ENCODE peak calls at places on chromosome 13, in nine cellular contexts. One of them, this sample, is unnamed.

GRCh38 chr13:112692104-112692503 is 2.3 kb downstream of the ATP11A start:
- DNase-seq in NCI-H1105: no peak
- DNase-seq in stimulated activated naive CD4-positive, alpha-beta T cell: no peak
- DNase-seq in GOT3: no peak
- DNase-seq in hypothalamus: no peak
- DNase-seq in foreskin fibroblast: no peak
- DNase-seq in stimulated activated CD8-positive, alpha-beta memory T cell treated with anti-CD3 and anti-CD28 coated beads, Interleukin-15, amount 100 ng/mL, for 24 hours: no peak
- DNase-seq in right cardiac atrium: no peak
- DNase-seq in osteoblast: no peak
- DNase-seq in this sample: no peak

GRCh38 chr13:98490195-98490771 is 86.6 kb downstream of the STK24 start:
- DNase-seq in NCI-H1105: no peak
- DNase-seq in right cardiac atrium: no peak
- DNase-seq in hypothalamus: no peak
- DNase-seq in stimulated activated naive CD4-positive, alpha-beta T cell: no peak
- DNase-seq in foreskin fibroblast: no peak
- DNase-seq in GOT3: no peak
- DNase-seq in stimulated activated CD8-positive, alpha-beta memory T cell treated with anti-CD3 and anti-CD28 coated beads, Interleukin-15, amount 100 ng/mL, for 24 hours: no peak
- DNase-seq in osteoblast: no peak
- DNase-seq in this sample: no peak

GRCh38 chr13:21964686-21965085 is 293.8 kb downstream of the FGF9 start:
- DNase-seq in foreskin fibroblast: no peak
- DNase-seq in stimulated activated CD8-positive, alpha-beta memory T cell treated with anti-CD3 and anti-CD28 coated beads, Interleukin-15, amount 100 ng/mL, for 24 hours: no peak
- DNase-seq in GOT3: no peak
- DNase-seq in hypothalamus: no peak
- DNase-seq in right cardiac atrium: no peak
- DNase-seq in stimulated activated naive CD4-positive, alpha-beta T cell: no peak
- DNase-seq in NCI-H1105: no peak
- DNase-seq in osteoblast: no peak
- DNase-seq in this sample: no peak

GRCh38 chr13:113730145-113730750 is 28.8 kb upstream of the TMEM255B start:
- DNase-seq in GOT3: no peak
- DNase-seq in NCI-H1105: no peak
- DNase-seq in hypothalamus: no peak
- DNase-seq in stimulated activated naive CD4-positive, alpha-beta T cell: no peak
- DNase-seq in stimulated activated CD8-positive, alpha-beta memory T cell treated with anti-CD3 and anti-CD28 coated beads, Interleukin-15, amount 100 ng/mL, for 24 hours: no peak
- DNase-seq in osteoblast: no peak
- DNase-seq in right cardiac atrium: no peak
- DNase-seq in foreskin fibroblast: no peak
- DNase-seq in this sample: no peak

GRCh38 chr13:40637644-40638043 is 28.8 kb downstream of the FOXO1 start:
- DNase-seq in stimulated activated CD8-positive, alpha-beta memory T cell treated with anti-CD3 and anti-CD28 coated beads, Interleukin-15, amount 100 ng/mL, for 24 hours: no peak
- DNase-seq in foreskin fibroblast: no peak
- DNase-seq in osteoblast: no peak
- DNase-seq in GOT3: no peak
- DNase-seq in right cardiac atrium: no peak
- DNase-seq in NCI-H1105: no peak
- DNase-seq in hypothalamus: no peak
- DNase-seq in stimulated activated naive CD4-positive, alpha-beta T cell: no peak
- DNase-seq in this sample: no peak

GRCh38 chr13:98189841-98190505 is 12.9 kb upstream of the RNF113B start:
- DNase-seq in GOT3: no peak
- DNase-seq in stimulated activated naive CD4-positive, alpha-beta T cell: no peak
- DNase-seq in osteoblast: no peak
- DNase-seq in right cardiac atrium: no peak
- DNase-seq in hypothalamus: no peak
- DNase-seq in NCI-H1105: no peak
- DNase-seq in stimulated activated CD8-positive, alpha-beta memory T cell treated with anti-CD3 and anti-CD28 coated beads, Interleukin-15, amount 100 ng/mL, for 24 hours: no peak
- DNase-seq in foreskin fibroblast: no peak
- DNase-seq in this sample: no peak

GRCh38 chr13:112066624-112067004 is 335 bp upstream of the SOX1 start:
- DNase-seq in right cardiac atrium: peak; percentile 58
- DNase-seq in GOT3: no peak
- DNase-seq in stimulated activated naive CD4-positive, alpha-beta T cell: peak; percentile 75
- DNase-seq in osteoblast: peak; percentile 89
- DNase-seq in NCI-H1105: peak; percentile 100
- DNase-seq in stimulated activated CD8-positive, alpha-beta memory T cell treated with anti-CD3 and anti-CD28 coated beads, Interleukin-15, amount 100 ng/mL, for 24 hours: peak; percentile 25
- DNase-seq in foreskin fibroblast: peak; percentile 58
- DNase-seq in hypothalamus: peak; percentile 74
- DNase-seq in this sample: peak; percentile 57

GRCh38 chr13:113410472-113411201 is 42.7 kb downstream of the ADPRHL1 start:
- DNase-seq in stimulated activated CD8-positive, alpha-beta memory T cell treated with anti-CD3 and anti-CD28 coated beads, Interleukin-15, amount 100 ng/mL, for 24 hours: no peak
- DNase-seq in right cardiac atrium: no peak
- DNase-seq in osteoblast: peak; percentile 98
- DNase-seq in stimulated activated naive CD4-positive, alpha-beta T cell: no peak
- DNase-seq in NCI-H1105: no peak
- DNase-seq in foreskin fibroblast: peak; percentile 95
- DNase-seq in hypothalamus: no peak
- DNase-seq in GOT3: no peak
- DNase-seq in this sample: no peak

GRCh38 chr13:51488212-51488611 is 35.4 kb upstream of the INTS6 start:
- DNase-seq in GOT3: no peak
- DNase-seq in NCI-H1105: no peak
- DNase-seq in hypothalamus: no peak
- DNase-seq in right cardiac atrium: no peak
- DNase-seq in stimulated activated naive CD4-positive, alpha-beta T cell: no peak
- DNase-seq in osteoblast: no peak
- DNase-seq in foreskin fibroblast: no peak
- DNase-seq in stimulated activated CD8-positive, alpha-beta memory T cell treated with anti-CD3 and anti-CD28 coated beads, Interleukin-15, amount 100 ng/mL, for 24 hours: no peak
- DNase-seq in this sample: no peak

GRCh38 chr13:76380436-76381065 is 505.7 kb downstream of the KCTD12 start:
- DNase-seq in osteoblast: no peak
- DNase-seq in right cardiac atrium: no peak
- DNase-seq in stimulated activated CD8-positive, alpha-beta memory T cell treated with anti-CD3 and anti-CD28 coated beads, Interleukin-15, amount 100 ng/mL, for 24 hours: no peak
- DNase-seq in NCI-H1105: no peak
- DNase-seq in hypothalamus: no peak
- DNase-seq in stimulated activated naive CD4-positive, alpha-beta T cell: no peak
- DNase-seq in foreskin fibroblast: no peak
- DNase-seq in GOT3: no peak
- DNase-seq in this sample: no peak

GRCh38 chr13:27917121-27917947 is 2.5 kb upstream of the PDX1 start:
- DNase-seq in right cardiac atrium: no peak
- DNase-seq in hypothalamus: no peak
- DNase-seq in GOT3: no peak
- DNase-seq in osteoblast: peak; percentile 76
- DNase-seq in stimulated activated naive CD4-positive, alpha-beta T cell: no peak
- DNase-seq in stimulated activated CD8-positive, alpha-beta memory T cell treated with anti-CD3 and anti-CD28 coated beads, Interleukin-15, amount 100 ng/mL, for 24 hours: no peak
- DNase-seq in NCI-H1105: no peak
- DNase-seq in foreskin fibroblast: no peak
- DNase-seq in this sample: no peak

GRCh38 chr13:41345921-41346589 is 35.0 kb downstream of the NAA16 start:
- DNase-seq in GOT3: no peak
- DNase-seq in stimulated activated naive CD4-positive, alpha-beta T cell: no peak
- DNase-seq in osteoblast: no peak
- DNase-seq in NCI-H1105: no peak
- DNase-seq in hypothalamus: no peak
- DNase-seq in stimulated activated CD8-positive, alpha-beta memory T cell treated with anti-CD3 and anti-CD28 coated beads, Interleukin-15, amount 100 ng/mL, for 24 hours: no peak
- DNase-seq in foreskin fibroblast: no peak
- DNase-seq in right cardiac atrium: no peak
- DNase-seq in this sample: no peak

GRCh38 chr13:35917942-35918645 is 213.1 kb downstream of the DCLK1 start:
- DNase-seq in hypothalamus: no peak
- DNase-seq in stimulated activated CD8-positive, alpha-beta memory T cell treated with anti-CD3 and anti-CD28 coated beads, Interleukin-15, amount 100 ng/mL, for 24 hours: no peak
- DNase-seq in GOT3: no peak
- DNase-seq in foreskin fibroblast: peak; percentile 26
- DNase-seq in osteoblast: peak; percentile 58
- DNase-seq in stimulated activated naive CD4-positive, alpha-beta T cell: no peak
- DNase-seq in NCI-H1105: no peak
- DNase-seq in right cardiac atrium: no peak
- DNase-seq in this sample: no peak

GRCh38 chr13:76383671-76384461 is 502.3 kb downstream of the KCTD12 start:
- DNase-seq in stimulated activated naive CD4-positive, alpha-beta T cell: no peak
- DNase-seq in hypothalamus: no peak
- DNase-seq in GOT3: no peak
- DNase-seq in stimulated activated CD8-positive, alpha-beta memory T cell treated with anti-CD3 and anti-CD28 coated beads, Interleukin-15, amount 100 ng/mL, for 24 hours: no peak
- DNase-seq in foreskin fibroblast: peak; percentile 91
- DNase-seq in right cardiac atrium: no peak
- DNase-seq in NCI-H1105: no peak
- DNase-seq in osteoblast: peak; percentile 18
- DNase-seq in this sample: no peak

GRCh38 chr13:28161370-28161769 is 23.0 kb downstream of the PAN3 start:
- DNase-seq in foreskin fibroblast: peak; percentile 12
- DNase-seq in stimulated activated naive CD4-positive, alpha-beta T cell: no peak
- DNase-seq in hypothalamus: no peak
- DNase-seq in GOT3: no peak
- DNase-seq in right cardiac atrium: no peak
- DNase-seq in NCI-H1105: no peak
- DNase-seq in osteoblast: no peak
- DNase-seq in stimulated activated CD8-positive, alpha-beta memory T cell treated with anti-CD3 and anti-CD28 coated beads, Interleukin-15, amount 100 ng/mL, for 24 hours: no peak
- DNase-seq in this sample: no peak

GRCh38 chr13:46552302-46552680 is 679 bp upstream of the LRCH1 start:
- DNase-seq in foreskin fibroblast: no peak
- DNase-seq in GOT3: no peak
- DNase-seq in osteoblast: no peak
- DNase-seq in NCI-H1105: no peak
- DNase-seq in hypothalamus: no peak
- DNase-seq in stimulated activated CD8-positive, alpha-beta memory T cell treated with anti-CD3 and anti-CD28 coated beads, Interleukin-15, amount 100 ng/mL, for 24 hours: no peak
- DNase-seq in stimulated activated naive CD4-positive, alpha-beta T cell: no peak
- DNase-seq in right cardiac atrium: peak; percentile 16
- DNase-seq in this sample: no peak

GRCh38 chr13:74978596-74978995 is 503.4 kb downstream of the TBC1D4 start:
- DNase-seq in stimulated activated naive CD4-positive, alpha-beta T cell: no peak
- DNase-seq in GOT3: no peak
- DNase-seq in NCI-H1105: no peak
- DNase-seq in osteoblast: no peak
- DNase-seq in right cardiac atrium: no peak
- DNase-seq in hypothalamus: no peak
- DNase-seq in stimulated activated CD8-positive, alpha-beta memory T cell treated with anti-CD3 and anti-CD28 coated beads, Interleukin-15, amount 100 ng/mL, for 24 hours: no peak
- DNase-seq in foreskin fibroblast: peak; percentile 18
- DNase-seq in this sample: no peak

GRCh38 chr13:111852701-111853100 is 214.2 kb upstream of the SOX1 start:
- DNase-seq in GOT3: no peak
- DNase-seq in stimulated activated naive CD4-positive, alpha-beta T cell: no peak
- DNase-seq in stimulated activated CD8-positive, alpha-beta memory T cell treated with anti-CD3 and anti-CD28 coated beads, Interleukin-15, amount 100 ng/mL, for 24 hours: no peak
- DNase-seq in hypothalamus: no peak
- DNase-seq in osteoblast: no peak
- DNase-seq in NCI-H1105: no peak
- DNase-seq in right cardiac atrium: no peak
- DNase-seq in foreskin fibroblast: no peak
- DNase-seq in this sample: no peak

GRCh38 chr13:80400164-80400767 is 59.3 kb upstream of the SPRY2 start:
- DNase-seq in stimulated activated naive CD4-positive, alpha-beta T cell: no peak
- DNase-seq in osteoblast: no peak
- DNase-seq in NCI-H1105: no peak
- DNase-seq in hypothalamus: no peak
- DNase-seq in foreskin fibroblast: no peak
- DNase-seq in right cardiac atrium: no peak
- DNase-seq in GOT3: no peak
- DNase-seq in stimulated activated CD8-positive, alpha-beta memory T cell treated with anti-CD3 and anti-CD28 coated beads, Interleukin-15, amount 100 ng/mL, for 24 hours: no peak
- DNase-seq in this sample: no peak

GRCh38 chr13:89726690-89727435 is 1620.6 kb upstream of the MIR17HG start:
- DNase-seq in foreskin fibroblast: peak; percentile 9
- DNase-seq in stimulated activated CD8-positive, alpha-beta memory T cell treated with anti-CD3 and anti-CD28 coated beads, Interleukin-15, amount 100 ng/mL, for 24 hours: no peak
- DNase-seq in stimulated activated naive CD4-positive, alpha-beta T cell: no peak
- DNase-seq in NCI-H1105: no peak
- DNase-seq in right cardiac atrium: no peak
- DNase-seq in osteoblast: no peak
- DNase-seq in hypothalamus: no peak
- DNase-seq in GOT3: no peak
- DNase-seq in this sample: no peak

GRCh38 chr13:55244991-55245644 is 1895.6 kb upstream of the PRR20A start:
- DNase-seq in NCI-H1105: no peak
- DNase-seq in hypothalamus: no peak
- DNase-seq in osteoblast: no peak
- DNase-seq in stimulated activated naive CD4-positive, alpha-beta T cell: no peak
- DNase-seq in foreskin fibroblast: no peak
- DNase-seq in GOT3: no peak
- DNase-seq in stimulated activated CD8-positive, alpha-beta memory T cell treated with anti-CD3 and anti-CD28 coated beads, Interleukin-15, amount 100 ng/mL, for 24 hours: no peak
- DNase-seq in right cardiac atrium: no peak
- DNase-seq in this sample: no peak

GRCh38 chr13:26021516-26021915 is 30.3 kb downstream of the SHISA2 start:
- DNase-seq in NCI-H1105: no peak
- DNase-seq in osteoblast: no peak
- DNase-seq in right cardiac atrium: no peak
- DNase-seq in stimulated activated naive CD4-positive, alpha-beta T cell: no peak
- DNase-seq in GOT3: no peak
- DNase-seq in stimulated activated CD8-positive, alpha-beta memory T cell treated with anti-CD3 and anti-CD28 coated beads, Interleukin-15, amount 100 ng/mL, for 24 hours: no peak
- DNase-seq in foreskin fibroblast: no peak
- DNase-seq in hypothalamus: no peak
- DNase-seq in this sample: no peak

GRCh38 chr13:99218969-99219368 is 18.3 kb downstream of the UBAC2 start:
- DNase-seq in stimulated activated naive CD4-positive, alpha-beta T cell: peak; percentile 86
- DNase-seq in osteoblast: no peak
- DNase-seq in hypothalamus: no peak
- DNase-seq in foreskin fibroblast: no peak
- DNase-seq in stimulated activated CD8-positive, alpha-beta memory T cell treated with anti-CD3 and anti-CD28 coated beads, Interleukin-15, amount 100 ng/mL, for 24 hours: no peak
- DNase-seq in GOT3: no peak
- DNase-seq in NCI-H1105: no peak
- DNase-seq in right cardiac atrium: no peak
- DNase-seq in this sample: no peak

GRCh38 chr13:103130681-103131210 is 64.5 kb upstream of the SLC10A2 start:
- DNase-seq in osteoblast: peak; percentile 46
- DNase-seq in foreskin fibroblast: peak; percentile 4
- DNase-seq in NCI-H1105: no peak
- DNase-seq in stimulated activated CD8-positive, alpha-beta memory T cell treated with anti-CD3 and anti-CD28 coated beads, Interleukin-15, amount 100 ng/mL, for 24 hours: no peak
- DNase-seq in GOT3: no peak
- DNase-seq in hypothalamus: no peak
- DNase-seq in stimulated activated naive CD4-positive, alpha-beta T cell: no peak
- DNase-seq in right cardiac atrium: no peak
- DNase-seq in this sample: no peak